ENCODE peak calls at places on chromosomes 7 and 10, in four cellular contexts. G, Y, V and R are unnamed samples.

GRCh38 chr10:15370741-15371701 is at the start of gene FAM171A1:
- DNase-seq in G (peak; percentile 12), Y (peak; percentile 44), V (peak; percentile 73), R (no peak)

GRCh38 chr10:122301811-122302115 is 30.7 kb downstream of the BTBD16 start:
- DNase-seq in G (no peak), Y (no peak), V (no peak), R (no peak)

GRCh38 chr10:113272511-113272910 is 280.3 kb upstream of the HABP2 start:
- DNase-seq in G (no peak), Y (no peak), V (no peak), R (no peak)

GRCh38 chr7:47153571-47153970 is 428.3 kb downstream of the TNS3 start:
- DNase-seq in G (no peak), Y (no peak), V (no peak), R (no peak)

GRCh38 chr10:35371731-35372130 is 35.4 kb downstream of the CCNY start:
- DNase-seq in G (no peak), Y (no peak), V (no peak), R (no peak)

GRCh38 chr7:117113871-117114270 is 160.6 kb downstream of the ST7 start:
- DNase-seq in G (no peak), Y (peak; percentile 2), V (no peak), R (no peak)

GRCh38 chr10:58444876-58445275 is 59.7 kb downstream of the TFAM start:
- DNase-seq in G (no peak), Y (no peak), V (no peak), R (no peak)

GRCh38 chr10:132162590-132163277 is 24.0 kb upstream of the DPYSL4 start:
- DNase-seq in G (no peak), Y (no peak), V (no peak), R (no peak)

GRCh38 chr10:96512997-96513685 is 585 bp downstream of the TLL2 start:
- DNase-seq in G (no peak), Y (peak; percentile 63), V (no peak), R (no peak)

GRCh38 chr7:96189129-96189815 is 132.6 kb downstream of the SLC25A13 start:
- DNase-seq in G (no peak), Y (no peak), V (no peak), R (no peak)

GRCh38 chr10:79068562-79069324 is at the start of gene ZMIZ1:
- DNase-seq in G (peak; percentile 61), Y (peak; percentile 96), V (peak; percentile 89), R (peak; percentile 59)

GRCh38 chr7:28984631-28985030 is 26.5 kb upstream of the TRIL start:
- DNase-seq in G (no peak), Y (peak; percentile 12), V (no peak), R (peak; percentile 62)

GRCh38 chr7:108329514-108329913 is 126.7 kb downstream of the NRCAM start:
- DNase-seq in G (no peak), Y (no peak), V (no peak), R (no peak)

GRCh38 chr10:56139405-56139804 is 221.7 kb downstream of the ZWINT start:
- DNase-seq in G (no peak), Y (no peak), V (no peak), R (no peak)

GRCh38 chr7:132218876-132219275 is 357.4 kb downstream of the PLXNA4 start:
- DNase-seq in G (no peak), Y (no peak), V (no peak), R (no peak)

GRCh38 chr7:55024776-55025175 is 6.0 kb downstream of the EGFR start:
- DNase-seq in G (no peak), Y (no peak), V (no peak), R (peak; percentile 25)

GRCh38 chr7:87339373-87339897 is 6.0 kb upstream of the CROT start:
- DNase-seq in G (no peak), Y (peak; percentile 28), V (no peak), R (no peak)

GRCh38 chr10:127196227-127196954 is at the start of gene INSYN2A:
- DNase-seq in G (no peak), Y (no peak), V (no peak), R (peak; percentile 18)

GRCh38 chr10:24417053-24417452 is 208.1 kb downstream of the KIAA1217 start:
- DNase-seq in G (no peak), Y (no peak), V (no peak), R (no peak)

GRCh38 chr7:94250124-94250523 is 144.6 kb upstream of the COL1A2 start:
- DNase-seq in G (no peak), Y (no peak), V (no peak), R (no peak)

GRCh38 chr7:98996162-98996552 is 117.8 kb downstream of the TRRAP start:
- DNase-seq in G (no peak), Y (no peak), V (no peak), R (no peak)

GRCh38 chr10:20207700-20208099 is 391.5 kb downstream of the PLXDC2 start:
- DNase-seq in G (no peak), Y (no peak), V (no peak), R (no peak)

GRCh38 chr7:5699951-5700384 is 81.5 kb downstream of the RNF216 start:
- DNase-seq in G (peak; percentile 48), Y (peak; percentile 91), V (peak; percentile 91), R (no peak)

GRCh38 chr10:58267713-58268453 is at the start of gene IPMK:
- DNase-seq in G (peak; percentile 94), Y (peak; percentile 97), V (peak; percentile 95), R (no peak)

DNA sequence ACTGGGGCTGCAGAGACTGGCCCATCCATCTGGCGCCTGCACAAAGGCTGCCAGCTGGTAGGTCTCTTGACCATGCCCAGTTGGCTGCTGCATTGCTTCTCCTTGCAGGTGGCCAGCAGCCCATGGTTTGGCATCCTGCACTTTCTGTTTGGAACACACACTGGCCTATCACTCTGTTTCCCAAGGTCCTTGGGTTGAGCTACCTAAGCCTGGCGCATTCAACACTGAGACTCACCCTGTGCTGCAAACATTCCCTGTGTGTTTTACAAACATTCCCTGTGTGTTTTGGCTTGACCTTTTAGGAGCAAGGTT is 55.5 kb downstream of the TACR2 start:
- DNase-seq in G (no peak), Y (no peak), V (no peak), R (no peak)
- H3K4me1 ChIP-seq in G (peaks cover 47% of the 10 kb centered on the region), Y (no peaks in the 10 kb centered on the region), V (no peaks in the 10 kb centered on the region), R (peaks cover 31% of the 10 kb centered on the region)

DNA sequence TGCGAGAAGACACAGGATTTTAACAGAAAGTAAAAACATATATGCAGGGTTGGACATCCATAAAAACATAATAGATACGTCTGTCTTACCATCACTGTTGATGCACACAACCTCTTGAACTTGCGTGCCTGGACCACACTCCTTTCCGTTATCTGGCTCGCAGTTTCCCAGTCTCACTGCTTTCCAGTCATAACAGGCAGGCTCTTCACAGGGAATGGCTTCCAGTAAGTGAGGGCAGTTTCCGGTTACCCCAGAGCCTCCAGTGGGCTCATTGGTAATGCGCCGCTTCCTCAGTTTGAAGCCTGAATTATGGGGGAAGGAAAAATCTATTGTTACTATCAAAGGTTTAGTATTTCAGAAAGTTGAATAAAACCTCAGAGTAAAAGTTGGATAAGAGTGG is 290.7 kb downstream of the THSD7A start:
- DNase-seq in G (no peak), Y (no peak), V (no peak), R (no peak)
- H3K4me1 ChIP-seq in G (no peaks in the 10 kb centered on the region), Y (peaks cover 4% of the 10 kb centered on the region), V (no peaks in the 10 kb centered on the region), R (peaks cover 17% of the 10 kb centered on the region)

DNA sequence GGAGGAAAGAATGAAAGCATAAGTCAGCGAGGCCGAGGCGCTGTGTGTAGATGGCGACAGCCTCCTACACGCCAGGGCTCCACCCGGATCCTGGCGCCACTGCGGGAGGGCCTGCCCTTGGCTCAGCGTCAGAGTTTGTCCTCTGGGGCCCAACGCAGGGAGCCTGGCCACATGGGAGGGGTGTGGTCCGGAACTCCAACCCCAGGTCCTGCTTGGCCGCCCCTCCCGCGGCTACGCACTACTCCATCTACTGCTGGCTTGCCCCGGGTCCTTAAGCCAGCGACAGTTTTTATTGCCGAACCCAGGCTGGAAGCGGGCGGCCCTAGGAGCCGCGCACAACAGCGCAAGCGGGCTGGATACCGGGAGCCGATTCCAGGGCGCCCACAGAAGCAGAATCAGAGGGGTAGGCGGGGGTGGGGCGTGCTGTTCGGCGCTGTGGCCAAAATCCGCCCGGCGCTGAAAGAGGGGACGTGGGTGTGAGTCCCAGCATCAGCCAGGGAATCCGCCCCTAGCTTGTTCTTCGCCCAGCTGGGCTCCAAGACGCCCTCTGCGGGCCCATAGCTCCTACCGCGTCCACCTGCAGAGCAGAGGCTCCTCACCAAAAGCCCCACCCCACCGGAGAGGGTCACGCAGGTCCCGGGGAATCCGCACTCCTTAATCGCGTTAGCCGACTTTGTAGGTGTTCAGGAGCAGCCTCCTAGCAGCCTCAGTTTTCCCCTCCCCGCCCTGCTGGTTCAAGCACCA is 4.5 kb downstream of the KAZALD1 start:
- DNase-seq in G (no peak), Y (peak; percentile 94), V (peak; percentile 75), R (peak; percentile 30)
- H3K4me1 ChIP-seq in G (peaks cover 41% of the 10 kb centered on the region), Y (peaks cover 88% of the 10 kb centered on the region), V (peaks cover 23% of the 10 kb centered on the region), R (no peaks in the 10 kb centered on the region)

GRCh38 chr10:92778091-92778490 is 70.2 kb upstream of the EXOC6 start:
- DNase-seq in G (no peak), Y (no peak), V (no peak), R (peak; percentile 27)

GRCh38 chr10:92768104-92768503 is 78.3 kb downstream of the HHEX start:
- DNase-seq in G (no peak), Y (no peak), V (no peak), R (no peak)

DNA sequence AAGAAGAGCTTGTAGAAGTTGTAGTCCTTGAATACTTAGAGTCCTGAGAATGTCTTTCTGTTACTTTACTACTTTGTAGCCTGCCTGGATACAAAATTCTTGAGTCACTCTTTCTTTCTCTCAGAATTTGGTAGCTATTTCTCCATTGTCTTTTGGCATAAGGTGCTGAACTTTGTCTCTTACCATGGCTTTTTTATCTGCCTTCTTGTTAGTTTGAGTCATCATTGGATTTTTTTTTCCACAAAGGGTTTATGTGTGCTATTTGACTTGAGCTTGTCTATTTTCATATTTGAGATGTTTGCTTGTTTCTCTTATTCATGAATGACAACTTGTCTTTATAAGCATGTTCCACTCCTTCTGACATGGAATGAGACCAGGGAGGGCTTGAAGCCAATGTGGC is 74.5 kb upstream of the EXOC6 start:
- DNase-seq in G (no peak), Y (no peak), V (no peak), R (no peak)
- H3K4me1 ChIP-seq in G (no peaks in the 10 kb centered on the region), Y (peaks cover 6% of the 10 kb centered on the region), V (peaks cover 4% of the 10 kb centered on the region), R (no peaks in the 10 kb centered on the region)